ENCODE peak calls at places on chromosomes 7 and 10, in six cellular contexts. O is GM04504, E is fibroblast of pulmonary artery, R is heart left ventricle, G is neural progenitor cell, A is A172. J is an unnamed sample.

GRCh38 chr10:28652101-28652500 is 25.2 kb upstream of the BAMBI start:
- DNase-seq in O (no peak), E (no peak), R (no peak), G (no peak), A (no peak), J (no peak)

GRCh38 chr10:5888843-5889623 is 660 bp downstream of the ANKRD16 start:
- DNase-seq in O (no peak), E (peak; percentile 14), R (peak; percentile 40), G (peak; percentile 82), A (peak; percentile 35), J (peak; percentile 64)

GRCh38 chr10:95533590-95533989 is 27.6 kb downstream of the SORBS1 start:
- DNase-seq in O (no peak), E (no peak), R (no peak), G (no peak), A (no peak), J (no peak)

GRCh38 chr7:15081891-15082290 is 179.3 kb upstream of the DGKB start:
- DNase-seq in O (no peak), E (no peak), R (no peak), G (no peak), A (no peak), J (no peak)

GRCh38 chr10:49164587-49165188 is 23.5 kb downstream of the TMEM273 start:
- DNase-seq in O (no peak), E (peak; percentile 40), R (no peak), G (peak; percentile 72), A (no peak), J (peak; percentile 57)

GRCh38 chr10:132860527-132860926 is 74.6 kb upstream of the NKX6-2 start:
- DNase-seq in O (no peak), E (no peak), R (peak; percentile 4), G (no peak), A (no peak), J (peak; percentile 11)

GRCh38 chr10:21625623-21626229 is 91.7 kb downstream of the MLLT10 start:
- DNase-seq in O (no peak), E (no peak), R (no peak), G (no peak), A (no peak), J (no peak)

GRCh38 chr7:23469961-23470250 is 385 bp downstream of the IGF2BP3 start:
- DNase-seq in O (no peak), E (no peak), R (no peak), G (peak; percentile 52), A (peak; percentile 38), J (no peak)

GRCh38 chr7:81715984-81716588 is 53.8 kb downstream of the HGF start:
- DNase-seq in O (no peak), E (peak; percentile 72), R (no peak), G (peak; percentile 26), A (peak; percentile 48), J (no peak)

GRCh38 chr7:116734736-116735135 is 62.7 kb downstream of the MET start:
- DNase-seq in O (no peak), E (no peak), R (no peak), G (no peak), A (no peak), J (no peak)

GRCh38 chr7:156236181-156236889 is 404.2 kb upstream of the RNF32 start:
- DNase-seq in O (no peak), E (no peak), R (no peak), G (no peak), A (no peak), J (no peak)

GRCh38 chr10:68561804-68562649 is 1.9 kb downstream of the TET1 start:
- DNase-seq in O (no peak), E (peak; percentile 24), R (no peak), G (peak; percentile 70), A (no peak), J (no peak)

GRCh38 chr7:34451923-34452322 is 206.1 kb upstream of the NPSR1 start:
- DNase-seq in O (no peak), E (peak; percentile 78), R (no peak), G (no peak), A (peak; percentile 87), J (no peak)

GRCh38 chr7:30395676-30396075 is 82.9 kb downstream of the NOD1 start:
- DNase-seq in O (no peak), E (no peak), R (no peak), G (no peak), A (no peak), J (no peak)

GRCh38 chr10:43042503-43043341 is 34.1 kb upstream of the RET start:
- DNase-seq in O (no peak), E (no peak), R (no peak), G (no peak), A (no peak), J (no peak)

GRCh38 chr10:3482200-3482993 is 302.6 kb downstream of the KLF6 start:
- DNase-seq in O (peak; percentile 85), E (peak; percentile 94), R (no peak), G (peak; percentile 85), A (peak; percentile 95), J (peak; percentile 77)

GRCh38 chr10:10315989-10316388 is 701.7 kb upstream of the CELF2 start:
- DNase-seq in O (no peak), E (no peak), R (no peak), G (no peak), A (no peak), J (no peak)

GRCh38 chr10:110340122-110340521 is 35.4 kb upstream of the SMNDC1 start:
- DNase-seq in O (no peak), E (no peak), R (no peak), G (no peak), A (no peak), J (no peak)

GRCh38 chr7:68433462-68433861 is 1164.8 kb upstream of the AUTS2 start:
- DNase-seq in O (peak; percentile 27), E (peak; percentile 74), R (no peak), G (no peak), A (no peak), J (no peak)

GRCh38 chr10:102431452-102432124 is 786 bp downstream of the CUEDC2 start:
- DNase-seq in O (no peak), E (peak; percentile 49), R (no peak), G (no peak), A (peak; percentile 44), J (no peak)

GRCh38 chr7:151404216-151405011 is 5.4 kb downstream of the WDR86 start:
- DNase-seq in O (no peak), E (no peak), R (no peak), G (no peak), A (peak; percentile 23), J (peak; percentile 51)

GRCh38 chr7:100745184-100745583 is 11.8 kb downstream of the ZAN start:
- DNase-seq in O (peak; percentile 14), E (peak; percentile 52), R (peak; percentile 65), G (no peak), A (no peak), J (peak; percentile 75)

GRCh38 chr10:94963901-94964300 is 25.4 kb downstream of the CYP2C9 start:
- DNase-seq in O (peak; percentile 0), E (peak; percentile 42), R (no peak), G (peak; percentile 90), A (peak; percentile 36), J (no peak)

GRCh38 chr10:76033457-76034196 is 602.2 kb downstream of the LRMDA start:
- DNase-seq in O (no peak), E (no peak), R (no peak), G (peak; percentile 38), A (no peak), J (no peak)

GRCh38 chr10:103276251-103276936 is 544 bp upstream of the INA start:
- DNase-seq in O (no peak), E (no peak), R (no peak), G (peak; percentile 9), A (no peak), J (no peak)

GRCh38 chr7:20310963-20311742 is 19.5 kb upstream of the ITGB8 start:
- DNase-seq in O (no peak), E (peak; percentile 81), R (no peak), G (peak; percentile 21), A (peak; percentile 77), J (no peak)

GRCh38 chr7:30519122-30519521 is 14.5 kb upstream of the GGCT start:
- DNase-seq in O (no peak), E (no peak), R (no peak), G (no peak), A (no peak), J (no peak)

GRCh38 chr10:96651998-96652431 is 65.2 kb upstream of the TM9SF3 start:
- DNase-seq in O (no peak), E (no peak), R (peak; percentile 35), G (no peak), A (no peak), J (no peak)

GRCh38 chr7:99505324-99505662 is 831 bp downstream of the ZKSCAN5 start:
- DNase-seq in O (no peak), E (no peak), R (no peak), G (no peak), A (no peak), J (no peak)

GRCh38 chr10:92757066-92757716 is 67.4 kb downstream of the HHEX start:
- DNase-seq in O (peak; percentile 42), E (peak; percentile 95), R (peak; percentile 91), G (peak; percentile 59), A (peak; percentile 51), J (peak; percentile 55)

GRCh38 chr10:87622290-87623004 is 37.2 kb upstream of the PAPSS2 start:
- DNase-seq in O (no peak), E (no peak), R (no peak), G (peak; percentile 46), A (no peak), J (no peak)

GRCh38 chr10:10623958-10624590 is 393.6 kb upstream of the CELF2 start:
- DNase-seq in O (no peak), E (peak; percentile 17), R (no peak), G (no peak), A (no peak), J (no peak)

GRCh38 chr10:103168436-103168835 is 24.6 kb downstream of the NT5C2 start:
- DNase-seq in O (no peak), E (peak; percentile 27), R (no peak), G (no peak), A (peak; percentile 45), J (no peak)

GRCh38 chr10:121823993-121824463 is 103.8 kb downstream of the ATE1 start:
- DNase-seq in O (peak; percentile 7), E (peak; percentile 61), R (no peak), G (peak; percentile 43), A (peak; percentile 29), J (no peak)

GRCh38 chr10:45034301-45034700 is 33.6 kb downstream of the ZNF22 start:
- DNase-seq in O (no peak), E (no peak), R (no peak), G (no peak), A (no peak), J (no peak)

GRCh38 chr7:8035647-8036518 is 67.3 kb downstream of the GLCCI1 start:
- DNase-seq in O (peak; percentile 6), E (peak; percentile 56), R (no peak), G (peak; percentile 29), A (peak; percentile 8), J (no peak)

GRCh38 chr7:105896407-105896842 is 20.0 kb upstream of the ATXN7L1 start:
- DNase-seq in O (peak; percentile 52), E (no peak), R (no peak), G (no peak), A (no peak), J (no peak)

J was measured in adrenal gland.